ENCODE peak calls at places on chromosomes 6 and 20, in seven cellular contexts. Z is NCI-H1417; U is NCI-H510A; I is activated naive CD8-positive, alpha-beta T cell treated with anti-CD3 and anti-CD28 coated beads, Interleukin-2, amount 50 U/mL, for 24 hours; J is A549; H is NCI-H2171; Q is PC-9. W is an unnamed sample.

GRCh38 chr6:43468240-43468639 is 9.1 kb upstream of the TJAP1 start:
- DNase-seq in Z (no peak), U (no peak), I (no peak), J (no peak), H (peak), Q (no peak), W (no peak)

GRCh38 chr6:136524936-136525413 is 25.2 kb downstream of the MAP7 start:
- DNase-seq in Z (peak), U (no peak), I (no peak), J (peak), H (no peak), Q (no peak), W (no peak)

GRCh38 chr6:159075506-159076100 is 30.8 kb upstream of the TAGAP start:
- DNase-seq in Z (no peak), U (no peak), I (no peak), J (no peak), H (no peak), Q (no peak), W (peak)

GRCh38 chr6:38503940-38504682 is 135.6 kb downstream of the BTBD9 start:
- DNase-seq in Z (no peak), U (no peak), I (no peak), J (no peak), H (no peak), Q (no peak), W (no peak)

GRCh38 chr6:87590989-87591388 is 1.1 kb downstream of the ORC3 start:
- DNase-seq in Z (no peak), U (no peak), I (no peak), J (no peak), H (no peak), Q (no peak), W (peak)

GRCh38 chr6:2877057-2877882 is 25.8 kb downstream of the SERPINB9 start:
- DNase-seq in Z (no peak), U (no peak), I (no peak), J (peak), H (no peak), Q (peak), W (peak)

GRCh38 chr6:131054392-131055250 is 8.4 kb downstream of the EPB41L2 start:
- DNase-seq in Z (no peak), U (no peak), I (no peak), J (peak), H (no peak), Q (no peak), W (peak)

GRCh38 chr6:3350252-3350826 is 91.6 kb downstream of the PSMG4 start:
- DNase-seq in Z (peak), U (no peak), I (no peak), J (no peak), H (no peak), Q (no peak), W (no peak)

GRCh38 chr6:143283887-143284640 is 166.4 kb downstream of the ADAT2 start:
- DNase-seq in Z (no peak), U (no peak), I (no peak), J (no peak), H (no peak), Q (no peak), W (peak)

GRCh38 chr6:56851541-56852248 is 103.2 kb upstream of the BEND6 start:
- DNase-seq in Z (peak), U (peak), I (peak), J (peak), H (no peak), Q (peak), W (peak)

GRCh38 chr6:27332692-27333641 is 20.9 kb upstream of the POM121L2 start:
- DNase-seq in Z (peak), U (no peak), I (peak), J (peak), H (peak), Q (peak), W (peak)

GRCh38 chr20:62007127-62007647 is 58.5 kb downstream of the TAF4 start:
- DNase-seq in Z (no peak), U (no peak), I (no peak), J (no peak), H (no peak), Q (no peak), W (no peak)

GRCh38 chr6:25298508-25298834 is 19.3 kb downstream of the CARMIL1 start:
- DNase-seq in Z (no peak), U (no peak), I (no peak), J (no peak), H (no peak), Q (no peak), W (no peak)

GRCh38 chr6:161522286-161522685 is 248.4 kb upstream of the AGPAT4 start:
- DNase-seq in Z (no peak), U (no peak), I (no peak), J (no peak), H (no peak), Q (no peak), W (no peak)

GRCh38 chr20:21027569-21027968 is 78.6 kb downstream of the LINC00237 start:
- DNase-seq in Z (no peak), U (no peak), I (no peak), J (peak), H (no peak), Q (peak), W (peak)

GRCh38 chr20:58818585-58819285 is 32.0 kb downstream of the GNAS-AS1 start:
- DNase-seq in Z (no peak), U (no peak), I (peak), J (no peak), H (no peak), Q (peak), W (peak)

GRCh38 chr6:151014404-151015150 is 149.1 kb downstream of the MTHFD1L start:
- DNase-seq in Z (peak), U (no peak), I (peak), J (peak), H (peak), Q (peak), W (peak)

GRCh38 chr6:100850174-100850573 is 31.0 kb downstream of the ASCC3 start:
- DNase-seq in Z (no peak), U (no peak), I (no peak), J (no peak), H (no peak), Q (no peak), W (no peak)

GRCh38 chr6:144113366-144113765 is 18.0 kb upstream of the SF3B5 start:
- DNase-seq in Z (no peak), U (no peak), I (no peak), J (no peak), H (no peak), Q (no peak), W (no peak)

GRCh38 chr6:113649276-113649675 is 207.9 kb upstream of the MARCKS start:
- DNase-seq in Z (no peak), U (no peak), I (no peak), J (no peak), H (no peak), Q (no peak), W (peak)

GRCh38 chr20:38119446-38119845 is 45.6 kb downstream of the TGM2 start:
- DNase-seq in Z (no peak), U (no peak), I (no peak), J (no peak), H (no peak), Q (no peak), W (no peak)

GRCh38 chr6:158041788-158042187 is 60.1 kb downstream of the SYNJ2 start:
- DNase-seq in Z (no peak), U (no peak), I (no peak), J (no peak), H (no peak), Q (no peak), W (no peak)

GRCh38 chr20:62195736-62196135 is 12.9 kb downstream of the MTG2 start:
- DNase-seq in Z (no peak), U (no peak), I (no peak), J (no peak), H (no peak), Q (peak), W (no peak)

GRCh38 chr6:2999005-2999620 is 581 bp upstream of the NQO2 start:
- DNase-seq in Z (peak), U (no peak), I (peak), J (peak), H (no peak), Q (peak), W (peak)

GRCh38 chr6:139152088-139152891 is 17.4 kb downstream of the HECA start:
- DNase-seq in Z (peak), U (no peak), I (no peak), J (no peak), H (no peak), Q (no peak), W (no peak)

GRCh38 chr20:54657268-54657826 is 182.0 kb downstream of the DOK5 start:
- DNase-seq in Z (no peak), U (no peak), I (no peak), J (no peak), H (no peak), Q (no peak), W (no peak)

GRCh38 chr6:7617954-7618764 is 28.2 kb downstream of the SNRNP48 start:
- DNase-seq in Z (no peak), U (no peak), I (peak), J (no peak), H (no peak), Q (peak), W (peak)

GRCh38 chr6:144264270-144265060 is 20.7 kb upstream of the UTRN start:
- DNase-seq in Z (no peak), U (no peak), I (no peak), J (peak), H (no peak), Q (peak), W (peak)

W was measured in astrocyte of the hippocampus.